ENCODE peak calls at places on chromosomes 13 and 19, in seven cellular contexts. Y is DND-41, V is fibroblast of lung, S is mammary epithelial cell, W is neural progenitor cell, X is H1, Q is MM.1S. Z is an unnamed sample. For H3K36me3, the result is how much of the 10 kb centered on the place peaks cover.

GRCh38 chr19:47421844-47422395 is 2.6 kb upstream of the MEIS3 start:
- DNase-seq in Y (no peak), X (no peak), Q (no peak), S (no peak), V (no peak), W (peak), Z (peak)

GRCh38 chr13:28574617-28575142 is 79.8 kb upstream of the FLT1 start:
- DNase-seq in Y (no peak), V (peak), S (peak), Q (no peak), X (no peak), W (no peak), Z (peak)

GRCh38 chr13:44300895-44301638 is 72.6 kb upstream of the SERP2 start:
- DNase-seq in Q (no peak), Y (no peak), W (no peak), V (peak), S (peak), X (no peak), Z (peak)

GRCh38 chr19:44753932-44754742 is 5.6 kb downstream of the BCL3 start:
- DNase-seq in Y (peak), S (peak), Q (peak), W (peak), V (peak), X (peak), Z (peak)

GRCh38 chr19:45578861-45579260 is 5.7 kb downstream of the OPA3 start:
- DNase-seq in W (no peak), Q (no peak), S (no peak), X (no peak), V (no peak), Y (no peak), Z (no peak)

GRCh38 chr19:45428385-45429231 is 4.9 kb upstream of the ERCC1 start:
- DNase-seq in Y (no peak), X (peak), Q (no peak), W (peak), V (peak), S (no peak), Z (peak)

GRCh38 chr13:103539265-103539664 is 473.0 kb upstream of the SLC10A2 start:
- DNase-seq in X (no peak), V (no peak), S (no peak), Q (no peak), Y (no peak), W (peak), Z (no peak)

GRCh38 chr19:43623889-43624670 is 4.7 kb upstream of the ZNF428 start:
- DNase-seq in Y (peak), V (no peak), S (no peak), W (peak), Q (no peak), X (peak), Z (no peak)

GRCh38 chr19:28793391-28794168 is 419.4 kb downstream of the UQCRFS1 start:
- DNase-seq in S (no peak), V (no peak), W (peak), X (peak), Q (no peak), Y (no peak), Z (no peak)

GRCh38 chr13:62643007-62643483 is 1227.4 kb upstream of the PCDH20 start:
- DNase-seq in W (no peak), S (peak), Q (no peak), X (no peak), V (peak), Y (no peak), Z (no peak)

GRCh38 chr19:47315125-47315821 is 5.6 kb downstream of the C5AR1 start:
- DNase-seq in V (peak), X (no peak), W (no peak), Q (peak), S (peak), Y (no peak), Z (peak)

GRCh38 chr13:76980075-76980718 is 11.7 kb upstream of the CLN5 start:
- DNase-seq in S (peak), Y (peak), Q (peak), V (peak), W (peak), X (peak), Z (peak)

GRCh38 chr13:111564657-111565056 is 244.2 kb downstream of the TEX29 start:
- DNase-seq in X (no peak), V (no peak), Y (no peak), W (no peak), S (no peak), Q (no peak), Z (no peak)

GRCh38 chr13:113551081-113552000 is 33.2 kb upstream of the TFDP1 start:
- DNase-seq in V (no peak), Q (no peak), Y (no peak), S (no peak), W (no peak), X (peak), Z (no peak)

GRCh38 chr13:61463027-61463426 is 47.4 kb upstream of the PCDH20 start:
- DNase-seq in Y (no peak), S (no peak), Q (no peak), W (no peak), V (no peak), X (no peak), Z (no peak)

GRCh38 chr19:54670576-54671347 is 8.0 kb downstream of the LILRB4 start:
- DNase-seq in V (no peak), Y (no peak), W (no peak), Q (no peak), X (no peak), S (no peak), Z (no peak)

GRCh38 chr19:54667217-54667616 is 4.4 kb downstream of the LILRB4 start:
- DNase-seq in Q (no peak), Y (no peak), S (no peak), V (no peak), W (no peak), X (no peak), Z (no peak)

GRCh38 chr19:54665530-54665929 is 2.7 kb downstream of the LILRB4 start:
- DNase-seq in Y (no peak), W (no peak), X (no peak), V (no peak), S (no peak), Q (no peak), Z (no peak)

GRCh38 chr19:54673222-54673621 is 10.4 kb downstream of the LILRB4 start:
- DNase-seq in Q (peak), S (no peak), W (no peak), X (no peak), V (no peak), Y (no peak), Z (no peak)

DNA sequence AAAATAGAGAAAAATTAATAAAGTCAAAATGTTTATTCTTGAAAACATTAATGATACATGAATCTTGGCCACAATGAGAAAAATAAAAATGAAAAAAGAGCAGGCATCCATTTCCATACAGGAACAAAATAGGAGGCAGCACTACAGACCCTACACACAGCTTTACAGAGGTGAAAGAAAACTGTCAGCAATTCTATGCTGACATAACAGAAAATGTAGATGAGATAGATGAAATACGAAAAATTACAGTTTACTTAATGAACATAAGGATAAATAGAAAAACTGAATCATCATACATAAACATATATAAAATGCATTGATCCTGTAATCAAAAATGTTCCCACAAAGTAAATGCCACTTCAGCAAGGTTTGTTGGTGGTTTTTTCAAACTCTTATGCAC is 5.6 kb downstream of the LILRB4 start:
- DNase-seq in Y (no peak), X (no peak), S (no peak), Q (no peak), W (no peak), V (no peak), Z (no peak)
- H3K4me3 ChIP-seq in Y (no peak), X (no peak), S (no peak), Q (no peak), W (no peak), V (no peak), Z (no peak)

GRCh38 chr19:5591476-5591875 is 23.7 kb upstream of the TINCR start:
- DNase-seq in S (no peak), Q (no peak), V (no peak), W (no peak), X (no peak), Y (no peak), Z (no peak)
- H3K36me3 ChIP-seq in S (under half), Q (under half), V (under half), W (under half), X (half or more), Y (half or more), Z (half or more)

DNA sequence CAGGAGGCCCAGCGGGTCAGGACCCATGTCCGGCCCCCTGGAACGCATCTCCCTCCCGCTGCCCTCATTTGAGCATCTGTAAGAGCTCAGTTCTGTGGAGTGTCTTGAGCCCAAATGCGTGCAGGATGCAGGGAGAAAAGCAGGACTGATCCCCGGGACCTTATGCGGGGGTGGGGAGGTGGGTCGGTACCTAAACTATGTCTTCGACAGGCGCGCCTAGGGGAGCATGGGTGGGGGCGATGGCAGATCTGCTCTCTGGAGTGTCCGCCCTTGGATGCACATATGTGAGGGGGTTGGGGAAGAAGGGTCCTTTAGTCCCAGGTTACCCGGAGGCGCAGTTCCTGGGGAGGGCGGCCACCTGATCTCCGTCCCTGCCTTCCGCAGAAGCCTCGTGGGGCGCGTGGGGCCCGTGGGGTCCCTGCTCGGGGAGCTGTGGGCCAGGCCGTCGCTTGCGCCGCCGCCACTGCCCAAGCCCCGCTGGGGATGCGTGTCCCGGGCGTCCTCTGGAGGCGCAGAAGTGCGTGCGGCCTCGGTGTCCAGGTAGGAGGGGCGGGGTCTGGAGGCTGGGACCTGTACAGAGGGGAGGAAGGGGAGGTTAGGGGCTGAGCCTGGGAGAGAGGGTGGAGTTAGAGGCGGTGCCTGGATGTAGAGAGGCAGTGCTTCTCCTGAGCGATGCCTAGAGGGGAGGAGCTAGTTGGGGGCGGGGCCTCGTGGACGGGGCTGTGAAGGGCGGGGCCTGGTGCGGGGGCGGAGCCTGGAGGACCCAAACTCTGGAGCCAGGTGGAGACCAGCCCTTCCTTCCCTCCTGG is 2.8 kb downstream of the CILP2 start:
- DNase-seq in Y (peak), W (peak), Q (no peak), X (peak), V (peak), S (peak), Z (peak)
- TF ChIP-seq EZH2 in Y (no peak), W (no peak), Q (no peak), X (no peak), V (no peak), S (no peak), Z (no peak)

DNA sequence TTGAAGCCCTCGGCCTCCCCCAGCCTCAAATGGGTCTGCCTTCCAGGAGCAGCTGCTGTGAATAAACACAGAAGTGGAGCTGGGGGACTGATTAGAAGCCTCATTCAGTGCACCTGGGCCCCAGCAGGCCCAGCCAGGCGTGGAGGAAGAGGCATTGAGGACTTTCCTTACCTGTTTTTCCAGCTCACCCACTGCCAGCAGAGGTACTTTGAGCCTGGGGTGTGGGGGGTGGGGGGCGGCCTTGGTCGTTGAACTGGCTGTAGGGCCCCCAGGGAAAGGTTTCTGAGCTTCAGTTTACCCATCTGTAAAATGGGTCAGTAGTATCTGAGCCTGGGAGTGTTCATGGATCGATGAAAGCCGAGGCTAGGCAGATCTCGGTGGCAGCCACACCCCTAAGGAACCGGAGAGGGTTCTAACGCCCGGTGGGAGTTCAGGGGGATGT is 1.5 kb downstream of the CERS4 start:
- DNase-seq in W (no peak), Y (no peak), X (no peak), Q (no peak), V (no peak), S (no peak), Z (no peak)
- H3K4me3 ChIP-seq in W (peak), Y (no peak), X (peak), Q (no peak), V (no peak), S (peak), Z (no peak)

Z was measured in A673.